ENCODE peak calls at places on chromosomes 5 and 9, in five cellular contexts. One of them, this sample, is unnamed.

GRCh38 chr5:154625031-154625430 is 130.1 kb upstream of the LARP1 start:
- DNase-seq in fibroblast of lung: no peak
- DNase-seq in cardiac muscle cell: no peak
- DNase-seq in SJSA1: no peak
- DNase-seq in CD4-positive, CD25-positive, alpha-beta regulatory T cell: no peak
- DNase-seq in this sample: no peak

GRCh38 chr5:112691758-112692157 is 45.9 kb upstream of the APC start:
- DNase-seq in fibroblast of lung: no peak
- DNase-seq in cardiac muscle cell: no peak
- DNase-seq in SJSA1: no peak
- DNase-seq in CD4-positive, CD25-positive, alpha-beta regulatory T cell: no peak
- DNase-seq in this sample: no peak

GRCh38 chr9:79665383-79665782 is 93.6 kb downstream of the TLE4 start:
- DNase-seq in fibroblast of lung: no peak
- DNase-seq in cardiac muscle cell: no peak
- DNase-seq in SJSA1: no peak
- DNase-seq in CD4-positive, CD25-positive, alpha-beta regulatory T cell: no peak
- DNase-seq in this sample: no peak

GRCh38 chr5:96384353-96384752 is 48.7 kb downstream of the PCSK1 start:
- DNase-seq in fibroblast of lung: peak; percentile 79
- DNase-seq in cardiac muscle cell: no peak
- DNase-seq in SJSA1: peak; percentile 50
- DNase-seq in CD4-positive, CD25-positive, alpha-beta regulatory T cell: no peak
- DNase-seq in this sample: peak; percentile 39

GRCh38 chr5:88660947-88661869 is 221.8 kb downstream of the MEF2C start:
- DNase-seq in fibroblast of lung: peak; percentile 99
- DNase-seq in cardiac muscle cell: peak; percentile 94
- DNase-seq in SJSA1: peak; percentile 97
- DNase-seq in CD4-positive, CD25-positive, alpha-beta regulatory T cell: no peak
- DNase-seq in this sample: peak; percentile 98

GRCh38 chr9:83185517-83186192 is 122.7 kb upstream of the RASEF start:
- DNase-seq in fibroblast of lung: no peak
- DNase-seq in cardiac muscle cell: peak; percentile 73
- DNase-seq in SJSA1: no peak
- DNase-seq in CD4-positive, CD25-positive, alpha-beta regulatory T cell: no peak
- DNase-seq in this sample: no peak

GRCh38 chr9:131407717-131408195 is 13.9 kb downstream of the PRRC2B start:
- DNase-seq in fibroblast of lung: peak; percentile 68
- DNase-seq in cardiac muscle cell: peak; percentile 54
- DNase-seq in SJSA1: no peak
- DNase-seq in CD4-positive, CD25-positive, alpha-beta regulatory T cell: no peak
- DNase-seq in this sample: peak; percentile 61

GRCh38 chr5:150642567-150642927 is 2.1 kb downstream of the SYNPO start:
- DNase-seq in fibroblast of lung: peak; percentile 93
- DNase-seq in cardiac muscle cell: peak; percentile 55
- DNase-seq in SJSA1: peak; percentile 98
- DNase-seq in CD4-positive, CD25-positive, alpha-beta regulatory T cell: no peak
- DNase-seq in this sample: no peak

GRCh38 chr5:44426944-44427343 is 37.7 kb upstream of the FGF10 start:
- DNase-seq in fibroblast of lung: no peak
- DNase-seq in cardiac muscle cell: no peak
- DNase-seq in SJSA1: no peak
- DNase-seq in CD4-positive, CD25-positive, alpha-beta regulatory T cell: no peak
- DNase-seq in this sample: no peak
- H3K27ac ChIP-seq in fibroblast of lung: no peak overlapping the region
- H3K27ac ChIP-seq in cardiac muscle cell: no peak overlapping the region
- H3K27ac ChIP-seq in SJSA1: no peak overlapping the region
- H3K27ac ChIP-seq in CD4-positive, CD25-positive, alpha-beta regulatory T cell: no peak overlapping the region
- H3K27ac ChIP-seq in this sample: no peak overlapping the region

GRCh38 chr9:127682351-127683136 is 24.2 kb upstream of the CFAP157 start:
- DNase-seq in fibroblast of lung: no peak
- DNase-seq in cardiac muscle cell: no peak
- DNase-seq in SJSA1: no peak
- DNase-seq in CD4-positive, CD25-positive, alpha-beta regulatory T cell: no peak
- DNase-seq in this sample: no peak

GRCh38 chr9:127686461-127687393 is 20.1 kb upstream of the CFAP157 start:
- DNase-seq in fibroblast of lung: no peak
- DNase-seq in cardiac muscle cell: no peak
- DNase-seq in SJSA1: no peak
- DNase-seq in CD4-positive, CD25-positive, alpha-beta regulatory T cell: no peak
- DNase-seq in this sample: no peak

GRCh38 chr9:127680846-127681245 is 25.9 kb upstream of the CFAP157 start:
- DNase-seq in fibroblast of lung: no peak
- DNase-seq in cardiac muscle cell: no peak
- DNase-seq in SJSA1: no peak
- DNase-seq in CD4-positive, CD25-positive, alpha-beta regulatory T cell: no peak
- DNase-seq in this sample: peak; percentile 75

GRCh38 chr9:127683723-127684122 is 23.1 kb upstream of the CFAP157 start:
- DNase-seq in fibroblast of lung: peak; percentile 46
- DNase-seq in cardiac muscle cell: no peak
- DNase-seq in SJSA1: no peak
- DNase-seq in CD4-positive, CD25-positive, alpha-beta regulatory T cell: no peak
- DNase-seq in this sample: no peak

DNA sequence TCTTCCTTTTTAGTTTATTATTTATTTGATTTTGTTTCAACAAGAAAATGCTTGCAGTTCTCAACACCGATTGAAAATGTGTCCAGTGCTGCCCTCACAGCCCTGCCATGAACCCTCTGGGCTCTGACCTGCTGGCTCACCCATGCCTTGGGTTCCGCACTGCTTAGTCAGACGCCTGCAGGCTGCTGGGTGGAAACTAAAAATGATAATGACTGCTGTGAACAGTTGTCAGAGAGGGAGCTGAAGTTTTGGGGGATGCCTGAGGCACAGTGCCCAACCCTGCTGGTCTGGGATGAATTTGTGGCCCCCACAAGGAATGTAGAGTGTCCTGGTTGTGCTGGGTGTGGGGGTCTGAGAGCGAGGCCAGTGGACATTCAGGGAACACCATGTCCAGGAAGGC is 22.2 kb upstream of the CFAP157 start:
- DNase-seq in fibroblast of lung: peak; percentile 56
- DNase-seq in cardiac muscle cell: no peak
- DNase-seq in SJSA1: no peak
- DNase-seq in CD4-positive, CD25-positive, alpha-beta regulatory T cell: no peak
- DNase-seq in this sample: no peak
- H3K27ac ChIP-seq in fibroblast of lung: no peak overlapping the region
- H3K27ac ChIP-seq in cardiac muscle cell: no peak overlapping the region
- H3K27ac ChIP-seq in SJSA1: peak overlapping the region; percentile 11
- H3K27ac ChIP-seq in CD4-positive, CD25-positive, alpha-beta regulatory T cell: no peak overlapping the region
- H3K27ac ChIP-seq in this sample: peak overlapping the region; percentile 59

GRCh38 chr9:99109522-99109921 is 4.6 kb downstream of the TGFBR1 start:
- DNase-seq in fibroblast of lung: peak; percentile 53
- DNase-seq in cardiac muscle cell: no peak
- DNase-seq in SJSA1: no peak
- DNase-seq in CD4-positive, CD25-positive, alpha-beta regulatory T cell: no peak
- DNase-seq in this sample: no peak
- H3K27ac ChIP-seq in fibroblast of lung: no peak overlapping the region
- H3K27ac ChIP-seq in cardiac muscle cell: no peak overlapping the region
- H3K27ac ChIP-seq in SJSA1: no peak overlapping the region
- H3K27ac ChIP-seq in CD4-positive, CD25-positive, alpha-beta regulatory T cell: no peak overlapping the region
- H3K27ac ChIP-seq in this sample: peak overlapping the region; percentile 3

GRCh38 chr5:148725675-148726074 is 71.3 kb upstream of the HTR4 start:
- DNase-seq in fibroblast of lung: no peak
- DNase-seq in cardiac muscle cell: no peak
- DNase-seq in SJSA1: no peak
- DNase-seq in CD4-positive, CD25-positive, alpha-beta regulatory T cell: no peak
- DNase-seq in this sample: no peak
- H3K27ac ChIP-seq in fibroblast of lung: no peak overlapping the region
- H3K27ac ChIP-seq in cardiac muscle cell: no peak overlapping the region
- H3K27ac ChIP-seq in SJSA1: no peak overlapping the region
- H3K27ac ChIP-seq in CD4-positive, CD25-positive, alpha-beta regulatory T cell: no peak overlapping the region
- H3K27ac ChIP-seq in this sample: no peak overlapping the region

GRCh38 chr5:143931986-143932385 is 120.0 kb downstream of the HMHB1 start:
- DNase-seq in fibroblast of lung: no peak
- DNase-seq in cardiac muscle cell: no peak
- DNase-seq in SJSA1: no peak
- DNase-seq in CD4-positive, CD25-positive, alpha-beta regulatory T cell: no peak
- DNase-seq in this sample: no peak

GRCh38 chr5:143931389-143931984 is 119.5 kb downstream of the HMHB1 start:
- DNase-seq in fibroblast of lung: no peak
- DNase-seq in cardiac muscle cell: no peak
- DNase-seq in SJSA1: no peak
- DNase-seq in CD4-positive, CD25-positive, alpha-beta regulatory T cell: no peak
- DNase-seq in this sample: no peak

GRCh38 chr5:143930561-143930960 is 118.6 kb downstream of the HMHB1 start:
- DNase-seq in fibroblast of lung: no peak
- DNase-seq in cardiac muscle cell: no peak
- DNase-seq in SJSA1: no peak
- DNase-seq in CD4-positive, CD25-positive, alpha-beta regulatory T cell: no peak
- DNase-seq in this sample: no peak

GRCh38 chr5:143932584-143932983 is 120.6 kb downstream of the HMHB1 start:
- DNase-seq in fibroblast of lung: peak; percentile 20
- DNase-seq in cardiac muscle cell: no peak
- DNase-seq in SJSA1: no peak
- DNase-seq in CD4-positive, CD25-positive, alpha-beta regulatory T cell: no peak
- DNase-seq in this sample: no peak

DNA sequence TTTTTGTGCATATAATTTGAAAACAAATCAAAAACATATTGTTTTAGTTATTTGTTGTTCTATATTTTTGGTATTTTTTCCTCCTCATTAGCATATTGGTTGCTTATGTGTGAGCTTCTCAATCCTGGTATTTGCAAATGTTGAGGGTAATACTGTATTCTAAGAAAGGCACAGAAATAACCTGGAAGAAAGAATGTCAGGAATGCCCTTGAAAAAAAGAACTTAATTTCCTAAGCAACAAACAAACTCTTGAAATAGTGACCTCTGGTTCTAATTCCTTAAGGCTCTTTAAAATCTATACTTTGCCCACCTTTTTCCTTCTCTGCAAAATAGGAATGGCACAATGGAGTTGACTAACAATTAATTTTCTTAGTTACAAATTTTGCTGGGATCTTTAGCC is 117.5 kb downstream of the HMHB1 start:
- DNase-seq in fibroblast of lung: no peak
- DNase-seq in cardiac muscle cell: no peak
- DNase-seq in SJSA1: no peak
- DNase-seq in CD4-positive, CD25-positive, alpha-beta regulatory T cell: no peak
- DNase-seq in this sample: no peak
- H3K27ac ChIP-seq in fibroblast of lung: no peak overlapping the region
- H3K27ac ChIP-seq in cardiac muscle cell: no peak overlapping the region
- H3K27ac ChIP-seq in SJSA1: no peak overlapping the region
- H3K27ac ChIP-seq in CD4-positive, CD25-positive, alpha-beta regulatory T cell: no peak overlapping the region
- H3K27ac ChIP-seq in this sample: no peak overlapping the region

GRCh38 chr5:179906294-179906794 is 1.4 kb downstream of the TBC1D9B start:
- DNase-seq in fibroblast of lung: no peak
- DNase-seq in cardiac muscle cell: no peak
- DNase-seq in SJSA1: no peak
- DNase-seq in CD4-positive, CD25-positive, alpha-beta regulatory T cell: no peak
- DNase-seq in this sample: no peak

GRCh38 chr5:179904463-179905143 is 3.1 kb downstream of the TBC1D9B start:
- DNase-seq in fibroblast of lung: no peak
- DNase-seq in cardiac muscle cell: no peak
- DNase-seq in SJSA1: no peak
- DNase-seq in CD4-positive, CD25-positive, alpha-beta regulatory T cell: no peak
- DNase-seq in this sample: no peak

GRCh38 chr5:179902763-179903158 is 4.9 kb downstream of the TBC1D9B start:
- DNase-seq in fibroblast of lung: no peak
- DNase-seq in cardiac muscle cell: no peak
- DNase-seq in SJSA1: no peak
- DNase-seq in CD4-positive, CD25-positive, alpha-beta regulatory T cell: no peak
- DNase-seq in this sample: no peak

GRCh38 chr5:179906795-179907569 is 715 bp downstream of the TBC1D9B start:
- DNase-seq in fibroblast of lung: peak; percentile 19
- DNase-seq in cardiac muscle cell: peak; percentile 59
- DNase-seq in SJSA1: no peak
- DNase-seq in CD4-positive, CD25-positive, alpha-beta regulatory T cell: peak; percentile 5
- DNase-seq in this sample: no peak

GRCh38 chr5:179905144-179905526 is 2.6 kb downstream of the TBC1D9B start:
- DNase-seq in fibroblast of lung: no peak
- DNase-seq in cardiac muscle cell: no peak
- DNase-seq in SJSA1: no peak
- DNase-seq in CD4-positive, CD25-positive, alpha-beta regulatory T cell: no peak
- DNase-seq in this sample: no peak
- H3K27ac ChIP-seq in fibroblast of lung: no peak overlapping the region
- H3K27ac ChIP-seq in cardiac muscle cell: no peak overlapping the region
- H3K27ac ChIP-seq in SJSA1: no peak overlapping the region
- H3K27ac ChIP-seq in CD4-positive, CD25-positive, alpha-beta regulatory T cell: no peak overlapping the region
- H3K27ac ChIP-seq in this sample: no peak overlapping the region

GRCh38 chr5:74636149-74636548 is 4.4 kb downstream of the ENC1 start:
- DNase-seq in fibroblast of lung: no peak
- DNase-seq in cardiac muscle cell: no peak
- DNase-seq in SJSA1: no peak
- DNase-seq in CD4-positive, CD25-positive, alpha-beta regulatory T cell: no peak
- DNase-seq in this sample: no peak

GRCh38 chr5:74632947-74633356 is 7.6 kb downstream of the ENC1 start:
- DNase-seq in fibroblast of lung: peak; percentile 88
- DNase-seq in cardiac muscle cell: no peak
- DNase-seq in SJSA1: no peak
- DNase-seq in CD4-positive, CD25-positive, alpha-beta regulatory T cell: no peak
- DNase-seq in this sample: no peak

GRCh38 chr5:74633710-74634109 is 6.8 kb downstream of the ENC1 start:
- DNase-seq in fibroblast of lung: no peak
- DNase-seq in cardiac muscle cell: no peak
- DNase-seq in SJSA1: no peak
- DNase-seq in CD4-positive, CD25-positive, alpha-beta regulatory T cell: no peak
- DNase-seq in this sample: no peak

GRCh38 chr5:74636552-74636951 is 4.0 kb downstream of the ENC1 start:
- DNase-seq in fibroblast of lung: no peak
- DNase-seq in cardiac muscle cell: no peak
- DNase-seq in SJSA1: no peak
- DNase-seq in CD4-positive, CD25-positive, alpha-beta regulatory T cell: no peak
- DNase-seq in this sample: no peak

GRCh38 chr5:74634611-74635286 is 5.8 kb downstream of the ENC1 start:
- DNase-seq in fibroblast of lung: peak; percentile 48
- DNase-seq in cardiac muscle cell: no peak
- DNase-seq in SJSA1: no peak
- DNase-seq in CD4-positive, CD25-positive, alpha-beta regulatory T cell: no peak
- DNase-seq in this sample: no peak
- H3K27ac ChIP-seq in fibroblast of lung: no peak overlapping the region
- H3K27ac ChIP-seq in cardiac muscle cell: no peak overlapping the region
- H3K27ac ChIP-seq in SJSA1: no peak overlapping the region
- H3K27ac ChIP-seq in CD4-positive, CD25-positive, alpha-beta regulatory T cell: no peak overlapping the region
- H3K27ac ChIP-seq in this sample: peak overlapping the region; percentile 17

GRCh38 chr9:127858041-127858512 is 3.6 kb upstream of the ENG start:
- DNase-seq in fibroblast of lung: no peak
- DNase-seq in cardiac muscle cell: no peak
- DNase-seq in SJSA1: no peak
- DNase-seq in CD4-positive, CD25-positive, alpha-beta regulatory T cell: no peak
- DNase-seq in this sample: no peak
- H3K27ac ChIP-seq in fibroblast of lung: no peak overlapping the region
- H3K27ac ChIP-seq in cardiac muscle cell: peak overlapping the region; percentile 79
- H3K27ac ChIP-seq in SJSA1: no peak overlapping the region
- H3K27ac ChIP-seq in CD4-positive, CD25-positive, alpha-beta regulatory T cell: no peak overlapping the region
- H3K27ac ChIP-seq in this sample: no peak overlapping the region

DNA sequence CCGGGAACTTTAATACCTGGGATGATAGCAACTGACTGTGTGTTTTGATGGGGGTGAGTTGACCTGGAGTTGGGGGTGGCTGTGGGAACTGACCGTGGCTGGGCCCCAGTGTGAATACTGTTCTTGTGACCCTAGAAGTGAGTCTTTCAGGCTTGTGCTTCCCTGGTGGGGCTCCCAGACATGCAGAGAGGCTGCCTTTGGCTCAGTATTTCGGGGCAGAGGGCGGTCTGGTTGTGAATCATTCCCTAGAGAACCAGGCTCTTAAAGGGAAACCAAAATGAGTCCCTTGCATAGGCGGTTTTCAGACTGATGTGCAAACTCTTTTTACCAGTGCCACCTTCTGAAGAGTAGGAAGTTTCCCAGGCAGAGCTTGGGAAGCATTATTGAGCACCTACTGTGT is 132.1 kb downstream of the MACROH2A1 start:
- DNase-seq in fibroblast of lung: peak; percentile 57
- DNase-seq in cardiac muscle cell: no peak
- DNase-seq in SJSA1: no peak
- DNase-seq in CD4-positive, CD25-positive, alpha-beta regulatory T cell: no peak
- DNase-seq in this sample: no peak
- H3K27ac ChIP-seq in fibroblast of lung: no peak overlapping the region
- H3K27ac ChIP-seq in cardiac muscle cell: no peak overlapping the region
- H3K27ac ChIP-seq in SJSA1: no peak overlapping the region
- H3K27ac ChIP-seq in CD4-positive, CD25-positive, alpha-beta regulatory T cell: no peak overlapping the region
- H3K27ac ChIP-seq in this sample: no peak overlapping the region

GRCh38 chr5:172146748-172147092 is 41.3 kb downstream of the STK10 start:
- DNase-seq in fibroblast of lung: no peak
- DNase-seq in cardiac muscle cell: no peak
- DNase-seq in SJSA1: no peak
- DNase-seq in CD4-positive, CD25-positive, alpha-beta regulatory T cell: no peak
- DNase-seq in this sample: no peak
- H3K27ac ChIP-seq in fibroblast of lung: no peak overlapping the region
- H3K27ac ChIP-seq in cardiac muscle cell: no peak overlapping the region
- H3K27ac ChIP-seq in SJSA1: no peak overlapping the region
- H3K27ac ChIP-seq in CD4-positive, CD25-positive, alpha-beta regulatory T cell: peak overlapping the region; percentile 34
- H3K27ac ChIP-seq in this sample: no peak overlapping the region

This sample was measured in dorsolateral prefrontal cortex.